ENCODE peak calls at places on chromosomes 16 and 17, in five cellular contexts. Q, T, E, V and N are unnamed samples.

GRCh38 chr16:31427441-31428276 is 501 bp downstream of the COX6A2 start:
- DNase-seq in Q (peak; percentile 70), T (no peak), E (no peak), V (no peak), N (peak; percentile 88)

GRCh38 chr16:17238285-17239028 is 232.3 kb downstream of the XYLT1 start:
- DNase-seq in V (no peak), E (no peak), T (no peak), Q (no peak), N (no peak)

GRCh38 chr17:42518755-42519545 is 17.1 kb upstream of the NAGLU start:
- DNase-seq in Q (peak; percentile 63), V (peak; percentile 24), T (no peak), E (peak; percentile 87), N (peak; percentile 29)

GRCh38 chr17:65022751-65023421 is 33.7 kb downstream of the GNA13 start:
- DNase-seq in T (peak; percentile 38), E (no peak), Q (no peak), V (peak; percentile 36), N (peak; percentile 89)

GRCh38 chr16:57679768-57680167 is 11.7 kb downstream of the ADGRG3 start:
- DNase-seq in Q (no peak), V (no peak), T (no peak), E (no peak), N (no peak)

GRCh38 chr16:72921620-72922019 is 126.3 kb downstream of the ZFHX3 start:
- DNase-seq in Q (no peak), E (no peak), V (peak; percentile 72), T (no peak), N (no peak)

GRCh38 chr17:63635787-63636186 is 13.6 kb downstream of the MAP3K3 start:
- DNase-seq in V (no peak), E (no peak), T (no peak), Q (no peak), N (no peak)

GRCh38 chr16:64914-65255 is 7.5 kb downstream of the RHBDF1 start:
- DNase-seq in V (no peak), T (no peak), E (no peak), Q (no peak), N (no peak)

GRCh38 chr17:81019563-81020442 is 15.1 kb upstream of the BAIAP2 start:
- DNase-seq in Q (no peak), E (no peak), V (no peak), T (no peak), N (no peak)

GRCh38 chr17:65667656-65668055 is 106.2 kb upstream of the AXIN2 start:
- DNase-seq in Q (no peak), T (no peak), E (peak; percentile 18), V (no peak), N (no peak)

GRCh38 chr17:41523787-41524186 is 4.3 kb downstream of the KRT19 start:
- DNase-seq in T (no peak), E (peak; percentile 67), V (no peak), Q (no peak), N (no peak)

GRCh38 chr16:3058173-3059030 is 7.0 kb upstream of the IL32 start:
- DNase-seq in V (no peak), E (peak; percentile 45), Q (peak; percentile 44), T (no peak), N (no peak)

GRCh38 chr17:49003557-49004511 is 6.6 kb downstream of the IGF2BP1 start:
- DNase-seq in V (no peak), T (no peak), Q (no peak), E (no peak), N (no peak)

GRCh38 chr17:49870298-49870697 is 22.4 kb upstream of the TAC4 start:
- DNase-seq in T (no peak), E (no peak), V (no peak), Q (no peak), N (no peak)

GRCh38 chr16:73214825-73215481 is 167.0 kb upstream of the ZFHX3 start:
- DNase-seq in T (no peak), Q (no peak), V (peak; percentile 87), E (no peak), N (no peak)

GRCh38 chr17:17120716-17121115 is 78.5 kb downstream of the MPRIP start:
- DNase-seq in T (no peak), V (no peak), Q (no peak), E (no peak), N (no peak)

GRCh38 chr16:81995651-81996050 is 15.6 kb downstream of the SDR42E1 start:
- DNase-seq in Q (no peak), T (no peak), V (no peak), E (no peak), N (no peak)

GRCh38 chr16:4318171-4318910 is 2.5 kb downstream of the GLIS2 start:
- DNase-seq in E (no peak), Q (no peak), T (no peak), V (no peak), N (no peak)

GRCh38 chr17:40309031-40309937 is at the start of gene RARA:
- DNase-seq in V (no peak), Q (peak; percentile 59), T (peak; percentile 77), E (peak; percentile 46), N (no peak)

GRCh38 chr16:25155553-25156460 is 44.3 kb downstream of the LCMT1 start:
- DNase-seq in V (no peak), Q (no peak), E (no peak), T (no peak), N (no peak)

GRCh38 chr16:714079-714478 is 839 bp upstream of the METRN start:
- DNase-seq in V (no peak), E (no peak), Q (no peak), T (no peak), N (no peak)

GRCh38 chr16:12330977-12331376 is 354.4 kb downstream of the SNX29 start:
- DNase-seq in V (no peak), E (no peak), Q (peak; percentile 57), T (no peak), N (no peak)

GRCh38 chr17:6195123-6195522 is 124.9 kb downstream of the WSCD1 start:
- DNase-seq in V (no peak), E (no peak), T (no peak), Q (no peak), N (no peak)

GRCh38 chr17:4182043-4182442 is 39.0 kb downstream of the CYB5D2 start:
- DNase-seq in T (no peak), V (no peak), E (no peak), Q (no peak), N (no peak)

GRCh38 chr16:48918520-48919258 is 308.7 kb upstream of the N4BP1 start:
- DNase-seq in Q (no peak), V (no peak), T (no peak), E (no peak), N (peak; percentile 66)

GRCh38 chr17:77728022-77728671 is 230.4 kb upstream of the TNRC6C start:
- DNase-seq in E (no peak), T (no peak), Q (peak; percentile 56), V (peak; percentile 6), N (no peak)
- H3K27ac ChIP-seq in E (no peak overlapping the region), T (no peak overlapping the region), Q (peak overlapping the region; percentile 88), V (no peak overlapping the region), N (no peak overlapping the region)

DNA sequence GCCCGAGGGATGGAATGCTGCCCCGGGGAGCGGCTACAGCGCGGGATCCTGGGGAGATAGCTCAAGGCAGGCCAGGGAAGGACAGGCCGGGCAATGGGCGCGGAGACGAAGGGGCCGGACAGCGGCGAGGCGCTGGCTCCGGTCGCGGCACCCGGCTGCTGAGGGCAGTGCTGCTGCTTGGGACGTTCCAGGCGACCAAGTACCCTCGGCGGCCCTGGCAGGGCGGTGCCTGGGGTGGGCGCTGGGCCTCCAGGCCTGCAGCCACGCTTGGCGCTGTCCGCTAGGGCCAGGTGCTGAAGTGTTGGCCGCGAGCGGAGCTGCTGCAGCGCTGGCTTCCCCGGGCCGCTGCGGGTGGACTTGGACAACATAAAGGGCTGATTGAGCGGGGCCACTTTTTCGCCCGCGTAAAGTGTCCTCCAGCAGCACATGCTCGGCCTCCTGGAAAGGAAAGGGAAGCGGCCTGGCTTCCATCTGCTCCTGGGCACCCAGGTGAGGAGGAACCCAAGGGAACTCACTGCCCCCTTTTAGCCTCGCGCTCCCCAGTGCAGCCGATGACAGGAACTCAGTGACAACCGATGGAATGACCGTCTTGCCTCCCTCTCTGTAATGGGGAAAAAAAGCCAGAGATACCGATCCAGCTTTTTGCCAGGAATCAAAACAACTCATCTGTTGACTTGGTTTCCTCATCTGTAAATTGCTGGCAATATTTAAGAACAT is 23.7 kb downstream of the CLEC3A start:
- DNase-seq in Q (peak; percentile 60), E (peak; percentile 17), T (peak; percentile 16), V (peak; percentile 55), N (peak; percentile 32)
- TF ChIP-seq CTCF in Q (no peak), E (no peak), T (no peak), V (no peak), N (no peak)

GRCh38 chr17:68379150-68379510 is 78.2 kb downstream of the WIPI1 start:
- DNase-seq in T (no peak), Q (no peak), E (no peak), V (no peak), N (no peak)
- H3K27ac ChIP-seq in T (peak overlapping the region; percentile 84), Q (peak overlapping the region; percentile 100), E (peak overlapping the region; percentile 87), V (peak overlapping the region; percentile 99), N (peak overlapping the region; percentile 89)

GRCh38 chr17:39064374-39064773 is 87.1 kb downstream of the PLXDC1 start:
- DNase-seq in T (no peak), V (peak; percentile 54), E (no peak), Q (no peak), N (peak; percentile 25)
- TF ChIP-seq CTCF in T (no peak), V (no peak), E (no peak), Q (no peak), N (no peak)

DNA sequence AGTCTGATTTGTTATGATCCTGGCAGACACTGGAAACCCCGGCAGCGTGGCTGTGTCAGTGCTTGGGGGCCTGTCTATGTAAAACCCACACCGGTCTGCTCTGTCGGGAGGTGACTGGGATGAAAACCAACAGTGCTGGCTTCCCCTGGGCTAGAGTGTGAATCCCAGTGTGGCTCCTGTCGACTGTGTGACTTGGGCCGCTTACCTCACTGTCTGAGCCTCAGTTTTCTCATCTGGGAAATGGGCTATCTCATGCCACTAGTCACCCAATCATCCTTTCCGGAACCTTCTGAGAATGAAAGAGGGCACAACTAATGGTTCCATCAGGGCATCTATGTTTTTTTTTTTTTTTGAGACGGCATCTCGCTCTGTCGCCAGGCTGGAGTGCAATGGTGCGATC is 92.5 kb downstream of the FOXL1 start:
- DNase-seq in T (no peak), E (no peak), Q (no peak), V (no peak), N (no peak)
- H3K27ac ChIP-seq in T (no peak overlapping the region), E (no peak overlapping the region), Q (peak overlapping the region; percentile 81), V (no peak overlapping the region), N (no peak overlapping the region)

DNA sequence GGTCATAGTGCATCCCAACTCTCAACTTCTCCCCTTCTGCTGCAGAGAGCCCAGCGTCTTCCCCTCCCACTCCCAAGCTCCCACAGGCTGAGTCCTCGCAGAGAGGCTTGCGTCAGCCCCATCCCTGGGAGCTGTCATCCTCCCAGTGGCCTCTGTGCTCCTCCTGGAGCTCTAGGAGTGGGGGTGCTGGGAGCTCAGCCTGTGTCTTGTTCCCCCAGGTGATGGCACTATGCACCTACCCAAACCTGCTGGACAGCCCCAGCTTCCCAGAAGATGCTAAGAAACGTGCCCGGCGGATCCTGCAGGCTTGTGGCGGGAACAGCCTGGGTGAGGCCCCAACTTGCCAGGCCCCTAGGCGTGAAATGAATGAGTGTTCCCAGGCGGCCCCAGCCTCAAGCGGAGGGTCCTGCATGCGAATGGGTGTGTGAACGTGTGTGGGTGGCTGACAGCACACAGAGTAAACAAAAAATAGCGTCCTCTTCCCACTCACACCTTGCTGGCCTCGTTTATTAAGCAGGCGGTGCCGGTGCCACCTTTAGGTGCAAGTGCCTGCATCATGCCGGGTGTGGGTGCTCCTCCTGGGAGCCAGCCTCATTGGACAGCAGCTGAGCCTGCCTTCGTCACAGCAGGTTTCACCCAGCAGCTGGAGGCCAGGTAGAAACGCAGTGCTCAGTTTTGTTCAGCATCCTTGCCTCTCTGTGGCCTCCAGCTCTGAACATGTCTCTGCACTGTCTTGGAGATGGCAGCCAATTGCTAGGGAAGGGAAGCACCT is 16.5 kb downstream of the GPT2 start:
- DNase-seq in V (no peak), Q (no peak), T (no peak), E (no peak), N (no peak)
- TF ChIP-seq CTCF in V (no peak), Q (no peak), T (no peak), E (no peak), N (no peak)